ENCODE peak calls at places on chromosomes 5 and 9, in four cellular contexts. I, R, Z and F are unnamed samples.

GRCh38 chr5:147452137-147452838 is 57.6 kb downstream of the DPYSL3 start:
- DNase-seq in Z (peak; percentile 10), R (no peak), I (no peak), F (no peak)

GRCh38 chr5:174837919-174838902 is 113.8 kb downstream of the MSX2 start:
- DNase-seq in I (no peak), Z (peak; percentile 6), R (no peak), F (no peak)

GRCh38 chr5:39628348-39628747 is 203.6 kb upstream of the DAB2 start:
- DNase-seq in R (no peak), I (no peak), Z (no peak), F (no peak)

GRCh38 chr5:10595678-10596309 is 31.9 kb downstream of the ANKRD33B start:
- DNase-seq in I (no peak), R (no peak), Z (no peak), F (no peak)

GRCh38 chr5:176542135-176542595 is 5.0 kb upstream of the RNF44 start:
- DNase-seq in R (peak; percentile 75), Z (no peak), I (peak; percentile 34), F (no peak)

GRCh38 chr9:107068581-107068980 is 205.6 kb downstream of the ZNF462 start:
- DNase-seq in Z (no peak), I (no peak), R (no peak), F (no peak)

GRCh38 chr9:91047529-91047928 is 245.9 kb downstream of the SYK start:
- DNase-seq in R (no peak), Z (no peak), I (no peak), F (no peak)

GRCh38 chr5:156036640-156037039 is 290.3 kb upstream of the SGCD start:
- DNase-seq in Z (no peak), I (no peak), R (no peak), F (no peak)

GRCh38 chr5:79829260-79829659 is 139.6 kb downstream of the CMYA5 start:
- DNase-seq in R (peak; percentile 14), I (no peak), Z (peak; percentile 43), F (no peak)

GRCh38 chr9:85178486-85178885 is 509.0 kb downstream of the NTRK2 start:
- DNase-seq in Z (peak; percentile 4), R (no peak), I (no peak), F (no peak)

GRCh38 chr5:43038523-43038989 is 1.6 kb downstream of the ANXA2R start:
- DNase-seq in Z (no peak), R (peak; percentile 27), I (no peak), F (no peak)

GRCh38 chr5:127723571-127723970 is 20.4 kb downstream of the CCDC192 start:
- DNase-seq in I (peak; percentile 22), Z (no peak), R (no peak), F (no peak)

GRCh38 chr5:160833806-160834205 is 18.2 kb downstream of the ATP10B start:
- DNase-seq in R (no peak), I (no peak), Z (no peak), F (no peak)

GRCh38 chr9:113176748-113177147 is 25.9 kb downstream of the SLC31A2 start:
- DNase-seq in Z (no peak), I (no peak), R (no peak), F (no peak)

GRCh38 chr5:64615895-64616294 is 74.4 kb upstream of the SHISAL2B start:
- DNase-seq in I (no peak), R (no peak), Z (no peak), F (no peak)

GRCh38 chr5:59786271-59786805 is 107.2 kb downstream of the PDE4D start:
- DNase-seq in R (no peak), I (no peak), Z (no peak), F (no peak)

GRCh38 chr5:960551-960950 is 48.1 kb upstream of the NKD2 start:
- DNase-seq in I (no peak), Z (no peak), R (no peak), F (peak; percentile 7)

GRCh38 chr5:76787237-76787636 is 31.6 kb upstream of the F2RL1 start:
- DNase-seq in Z (no peak), R (no peak), I (peak; percentile 44), F (no peak)

GRCh38 chr5:154273028-154273617 is 82.6 kb downstream of the GALNT10 start:
- DNase-seq in R (no peak), Z (no peak), I (no peak), F (no peak)

GRCh38 chr5:157219491-157220271 is 39.0 kb downstream of the ITK start:
- DNase-seq in R (no peak), Z (no peak), I (no peak), F (no peak)

GRCh38 chr5:133967715-133968056 is 739 bp downstream of the C5orf15 start:
- DNase-seq in Z (peak; percentile 13), R (no peak), I (no peak), F (no peak)

GRCh38 chr5:165130656-165131055 is 1625.2 kb downstream of the MAT2B start:
- DNase-seq in Z (no peak), I (no peak), R (no peak), F (no peak)

GRCh38 chr5:147510885-147511284 is 1.0 kb upstream of the DPYSL3 start:
- DNase-seq in Z (no peak), I (no peak), R (no peak), F (no peak)

GRCh38 chr9:29289365-29289764 is 1716.1 kb upstream of the C9orf72 start:
- DNase-seq in I (no peak), Z (no peak), R (no peak), F (no peak)

GRCh38 chr9:29290519-29290918 is 1717.2 kb upstream of the C9orf72 start:
- DNase-seq in Z (no peak), R (no peak), I (no peak), F (no peak)

GRCh38 chr9:29285818-29286217 is 1712.5 kb upstream of the C9orf72 start:
- DNase-seq in R (no peak), I (no peak), Z (no peak), F (no peak)
- TF ChIP-seq CTCF in R (peak; percentile 13), I (no peak), Z (no peak), F (no peak)

GRCh38 chr5:167561796-167562195 is 729.6 kb upstream of the WWC1 start:
- DNase-seq in Z (no peak), I (no peak), R (no peak), F (no peak)
- TF ChIP-seq CTCF in Z (no peak), I (no peak), R (no peak), F (no peak)

GRCh38 chr9:14309403-14309802 is 4.5 kb downstream of the NFIB start:
- DNase-seq in Z (no peak), R (no peak), I (no peak), F (no peak)
- TF ChIP-seq CTCF in Z (no peak), R (no peak), I (no peak), F (no peak)

GRCh38 chr5:36778336-36778735 is 98.2 kb upstream of the NIPBL start:
- DNase-seq in I (no peak), Z (no peak), R (no peak), F (no peak)

GRCh38 chr5:36777105-36777757 is 99.3 kb upstream of the NIPBL start:
- DNase-seq in Z (peak; percentile 56), I (no peak), R (peak; percentile 5), F (no peak)
- TF ChIP-seq CTCF in Z (no peak), I (peak; percentile 67), R (peak; percentile 44), F (peak; percentile 48)

DNA sequence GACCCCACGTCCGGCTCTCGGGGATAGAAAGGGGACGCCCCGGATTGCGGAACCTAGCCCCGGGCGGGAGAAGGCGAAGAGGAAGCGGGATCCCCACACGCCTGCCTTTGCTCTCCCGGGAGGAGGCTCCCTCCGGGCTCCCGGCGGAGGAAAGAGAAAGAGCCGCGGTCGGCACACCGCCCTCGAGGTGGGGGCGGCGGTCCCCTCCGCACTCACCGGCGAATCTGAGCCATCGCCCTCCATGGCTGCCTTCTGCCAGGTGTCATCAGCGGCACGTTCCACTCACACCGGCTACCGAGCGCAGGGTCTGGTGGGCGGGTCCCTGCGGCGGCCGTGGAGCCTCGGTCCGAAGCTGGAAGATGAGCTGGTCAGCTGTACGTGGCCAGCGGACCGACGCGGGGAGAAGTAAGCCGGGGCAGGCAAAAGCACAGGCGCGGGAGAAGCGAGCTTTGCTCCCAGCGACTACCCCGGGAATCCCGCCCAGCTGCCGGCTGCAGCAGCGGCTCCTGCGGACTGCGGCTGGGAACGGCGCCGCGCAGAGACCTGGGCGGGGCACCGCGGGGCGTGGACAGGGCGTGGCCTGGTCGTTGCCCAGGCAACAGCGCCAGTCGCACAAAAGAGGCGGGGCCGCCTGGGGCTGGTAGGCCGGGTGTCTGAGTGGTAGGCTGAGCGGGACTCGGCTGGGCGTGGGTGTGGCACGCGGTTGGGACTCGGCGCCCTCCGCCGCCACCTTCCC is at the start of gene TRIM36:
- DNase-seq in Z (peak; percentile 97), R (peak; percentile 77), I (peak; percentile 91), F (peak; percentile 92)
- TF ChIP-seq CTCF in Z (no peak), R (no peak), I (peak; percentile 32), F (peak; percentile 18)

GRCh38 chr5:61071565-61071964 is 90.7 kb downstream of the SMIM15 start:
- DNase-seq in R (no peak), I (no peak), Z (no peak), F (no peak)
- TF ChIP-seq CTCF in R (no peak), I (no peak), Z (no peak), F (no peak)